ENCODE peak calls at places on chromosomes 12 and 14, in four cellular contexts. M is PC-3; W is stimulated activated CD4-positive, alpha-beta T cell treated with anti-CD3 and anti-CD28 coated beads, Interleukin-1b, Interleukin-23, amount 100 ng/mL, for 24 hours; E is HTR-8/SVneo. Q is an unnamed sample.

GRCh38 chr12:54723653-54724256 is 75.6 kb upstream of the DCD start:
- DNase-seq in M (peak), W (no peak), E (no peak), Q (no peak)

GRCh38 chr12:27627123-27627835 is 69.0 kb upstream of the REP15 start:
- DNase-seq in M (peak), W (no peak), E (peak), Q (no peak)

GRCh38 chr12:55060470-55060869 is 40.7 kb downstream of the NEUROD4 start:
- DNase-seq in M (peak), W (no peak), E (no peak), Q (no peak)

GRCh38 chr12:103930787-103931536 is 752 bp downstream of the HSP90B1 start:
- DNase-seq in M (peak), W (no peak), E (no peak), Q (no peak)

GRCh38 chr14:79842270-79842669 is 369.0 kb downstream of the DIO2 start:
- DNase-seq in M (peak), W (no peak), E (peak), Q (no peak)

GRCh38 chr12:54038760-54039414 is 6.0 kb downstream of the HOXC5 start:
- DNase-seq in M (peak), W (no peak), E (no peak), Q (no peak)

GRCh38 chr12:114611145-114612018 is 72.6 kb downstream of the TBX3 start:
- DNase-seq in M (no peak), W (no peak), E (no peak), Q (no peak)

GRCh38 chr14:67515386-67516079 is 17.6 kb upstream of the PLEKHH1 start:
- DNase-seq in M (peak), W (no peak), E (no peak), Q (no peak)

GRCh38 chr14:39558525-39558924 is 126.3 kb upstream of the FBXO33 start:
- DNase-seq in M (no peak), W (no peak), E (no peak), Q (no peak)

GRCh38 chr12:14167005-14167628 is 185.7 kb upstream of the GRIN2B start:
- DNase-seq in M (peak), W (no peak), E (peak), Q (no peak)

GRCh38 chr12:55385911-55386310 is 14.4 kb upstream of the OR6C65 start:
- DNase-seq in M (no peak), W (no peak), E (no peak), Q (no peak)

Q was measured in mesothelial cell of epicardium.